ENCODE peak calls at places on chromosomes 3 and 15, in five cellular contexts. C is tibial artery, A is left lung, X is Peyer's patch, F is mammary epithelial cell. Y is an unnamed sample.

GRCh38 chr15:40911139-40911538 is 16.9 kb downstream of the VPS18 start:
- DNase-seq in C (no peak), A (no peak), X (peak; percentile 40), F (no peak), Y (peak; percentile 69)

GRCh38 chr15:28191832-28192231 is 92.7 kb upstream of the OCA2 start:
- DNase-seq in C (no peak), A (no peak), X (no peak), F (no peak), Y (no peak)

GRCh38 chr15:29319823-29320222 is 50.2 kb upstream of the NSMCE3 start:
- DNase-seq in C (no peak), A (no peak), X (no peak), F (no peak), Y (no peak)

GRCh38 chr3:11379238-11379823 is 107.1 kb downstream of the ATG7 start:
- DNase-seq in C (no peak), A (no peak), X (no peak), F (peak; percentile 31), Y (no peak)

GRCh38 chr3:21017115-21017852 is 733.7 kb downstream of the ZNF385D start:
- DNase-seq in C (no peak), A (no peak), X (no peak), F (peak; percentile 85), Y (peak; percentile 89)

GRCh38 chr3:113151475-113152031 is 59.8 kb upstream of the BOC start:
- DNase-seq in C (no peak), A (no peak), X (no peak), F (no peak), Y (no peak)

GRCh38 chr15:43943511-43943910 is 116.7 kb downstream of the WDR76 start:
- DNase-seq in C (no peak), A (no peak), X (no peak), F (no peak), Y (no peak)

GRCh38 chr3:108352176-108352575 is 55.8 kb downstream of the HHLA2 start:
- DNase-seq in C (no peak), A (no peak), X (no peak), F (no peak), Y (no peak)

GRCh38 chr15:52520421-52520820 is 8.3 kb downstream of the MYO5A start:
- DNase-seq in C (no peak), A (no peak), X (no peak), F (no peak), Y (no peak)

GRCh38 chr3:151903501-151903991 is 30.1 kb downstream of the SUCNR1 start:
- DNase-seq in C (no peak), A (no peak), X (no peak), F (no peak), Y (no peak)

GRCh38 chr3:102736288-102736960 is 301.6 kb downstream of the ZPLD1 start:
- DNase-seq in C (no peak), A (peak; percentile 59), X (no peak), F (no peak), Y (no peak)

GRCh38 chr3:190378240-190378891 is 9.6 kb upstream of the CLDN16 start:
- DNase-seq in C (no peak), A (no peak), X (no peak), F (peak; percentile 99), Y (no peak)

GRCh38 chr3:197308591-197308990 is 10.2 kb upstream of the DLG1 start:
- DNase-seq in C (no peak), A (no peak), X (no peak), F (peak; percentile 32), Y (no peak)

GRCh38 chr15:80031841-80032240 is 27.6 kb upstream of the ZFAND6 start:
- DNase-seq in C (no peak), A (no peak), X (no peak), F (peak; percentile 30), Y (no peak)

GRCh38 chr15:63501256-63502089 is 2.9 kb upstream of the USP3 start:
- DNase-seq in C (peak; percentile 95), A (peak; percentile 88), X (peak; percentile 82), F (peak; percentile 84), Y (peak; percentile 84)

GRCh38 chr15:56469484-56469883 is 4.5 kb upstream of the MNS1 start:
- DNase-seq in C (no peak), A (no peak), X (no peak), F (no peak), Y (no peak)

GRCh38 chr15:94206463-94207167 is 24.7 kb upstream of the MCTP2 start:
- DNase-seq in C (no peak), A (no peak), X (no peak), F (peak; percentile 94), Y (no peak)

GRCh38 chr3:194148383-194148782 is 12.4 kb downstream of the HES1 start:
- DNase-seq in C (peak; percentile 34), A (no peak), X (no peak), F (no peak), Y (no peak)

GRCh38 chr3:21697707-21698106 is 53.3 kb downstream of the ZNF385D start:
- DNase-seq in C (no peak), A (no peak), X (no peak), F (peak; percentile 32), Y (no peak)

GRCh38 chr3:155012584-155012983 is 67.5 kb upstream of the MME start:
- DNase-seq in C (no peak), A (no peak), X (no peak), F (no peak), Y (no peak)

GRCh38 chr3:3085782-3086181 is 24.4 kb downstream of the IL5RA start:
- DNase-seq in C (no peak), A (no peak), X (no peak), F (no peak), Y (no peak)

GRCh38 chr3:188003188-188004171 is 150.5 kb upstream of the LPP start:
- DNase-seq in C (no peak), A (no peak), X (peak; percentile 57), F (peak; percentile 13), Y (no peak)

GRCh38 chr3:64405211-64405818 is 180.0 kb upstream of the PRICKLE2 start:
- DNase-seq in C (no peak), A (no peak), X (no peak), F (no peak), Y (no peak)

GRCh38 chr3:124965413-124965812 is 30.9 kb upstream of the MUC13 start:
- DNase-seq in C (no peak), A (no peak), X (no peak), F (no peak), Y (no peak)

GRCh38 chr3:160245261-160245800 is 20.1 kb downstream of the C3orf80 start:
- DNase-seq in C (no peak), A (no peak), X (no peak), F (no peak), Y (no peak)

GRCh38 chr15:63450884-63451225 is 53.5 kb upstream of the USP3 start:
- DNase-seq in C (no peak), A (no peak), X (no peak), F (no peak), Y (no peak)

GRCh38 chr15:101070502-101071273 is 151.5 kb downstream of the LRRK1 start:
- DNase-seq in C (no peak), A (no peak), X (peak; percentile 15), F (peak; percentile 90), Y (peak; percentile 52)

GRCh38 chr3:30354972-30355371 is 251.4 kb upstream of the TGFBR2 start:
- DNase-seq in C (no peak), A (no peak), X (no peak), F (no peak), Y (no peak)

GRCh38 chr15:88098317-88098716 is 158.2 kb downstream of the NTRK3 start:
- DNase-seq in C (peak; percentile 6), A (no peak), X (no peak), F (no peak), Y (no peak)

GRCh38 chr15:59918994-59919951 is 84.8 kb upstream of the FOXB1 start:
- DNase-seq in C (no peak), A (no peak), X (no peak), F (peak; percentile 92), Y (no peak)

GRCh38 chr3:186939536-186939935 is 9.2 kb downstream of the ST6GAL1 start:
- DNase-seq in C (no peak), A (no peak), X (no peak), F (no peak), Y (no peak)
- H3K4me1 ChIP-seq in C (peaks cover 42% of the 10 kb centered on the region), A (peaks cover 10% of the 10 kb centered on the region), X (no peaks in the 10 kb centered on the region), F (peaks cover 4% of the 10 kb centered on the region), Y (no peaks in the 10 kb centered on the region)

DNA sequence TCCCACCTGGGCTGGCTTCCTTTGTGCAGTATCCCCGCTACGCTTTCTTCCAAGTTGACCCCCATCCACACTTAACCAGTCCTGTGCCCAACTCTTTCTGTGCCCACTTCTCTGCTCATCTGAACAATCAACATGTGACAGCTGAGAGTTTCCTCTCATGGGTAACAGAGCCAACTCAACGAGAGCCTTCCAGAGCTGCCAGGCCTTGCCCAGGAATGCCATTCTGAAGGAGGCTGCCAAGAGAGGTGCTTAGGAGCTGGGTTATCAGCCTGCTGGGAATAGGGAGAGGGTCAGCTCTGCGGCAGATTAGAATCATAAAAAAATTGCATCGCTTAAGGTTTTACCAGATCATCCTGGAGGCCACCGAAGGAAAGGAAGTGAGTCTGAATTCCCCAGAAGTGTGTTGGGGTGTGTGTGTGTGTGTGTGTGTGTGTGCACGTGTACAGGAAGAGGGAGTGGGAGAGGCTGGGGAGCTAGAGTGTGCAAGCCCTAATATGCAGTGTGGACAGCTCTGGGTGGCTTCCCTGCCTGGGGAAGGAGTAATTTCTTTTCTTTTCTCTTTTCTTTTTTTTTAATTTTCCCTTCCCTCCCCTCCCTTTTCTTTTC is 66.7 kb downstream of the ITGA11 start:
- DNase-seq in C (no peak), A (no peak), X (no peak), F (no peak), Y (no peak)
- H3K4me1 ChIP-seq in C (peaks cover 73% of the 10 kb centered on the region), A (peaks cover 9% of the 10 kb centered on the region), X (no peaks in the 10 kb centered on the region), F (no peaks in the 10 kb centered on the region), Y (no peaks in the 10 kb centered on the region)

GRCh38 chr3:31921833-31922232 is 59.2 kb downstream of the OSBPL10 start:
- DNase-seq in C (no peak), A (no peak), X (no peak), F (no peak), Y (no peak)

GRCh38 chr3:31922962-31923361 is 58.1 kb downstream of the OSBPL10 start:
- DNase-seq in C (no peak), A (no peak), X (no peak), F (no peak), Y (no peak)

GRCh38 chr3:31926543-31926942 is 54.5 kb downstream of the OSBPL10 start:
- DNase-seq in C (no peak), A (no peak), X (no peak), F (no peak), Y (no peak)

GRCh38 chr3:31925271-31925630 is 55.8 kb downstream of the OSBPL10 start:
- DNase-seq in C (no peak), A (no peak), X (no peak), F (no peak), Y (no peak)

DNA sequence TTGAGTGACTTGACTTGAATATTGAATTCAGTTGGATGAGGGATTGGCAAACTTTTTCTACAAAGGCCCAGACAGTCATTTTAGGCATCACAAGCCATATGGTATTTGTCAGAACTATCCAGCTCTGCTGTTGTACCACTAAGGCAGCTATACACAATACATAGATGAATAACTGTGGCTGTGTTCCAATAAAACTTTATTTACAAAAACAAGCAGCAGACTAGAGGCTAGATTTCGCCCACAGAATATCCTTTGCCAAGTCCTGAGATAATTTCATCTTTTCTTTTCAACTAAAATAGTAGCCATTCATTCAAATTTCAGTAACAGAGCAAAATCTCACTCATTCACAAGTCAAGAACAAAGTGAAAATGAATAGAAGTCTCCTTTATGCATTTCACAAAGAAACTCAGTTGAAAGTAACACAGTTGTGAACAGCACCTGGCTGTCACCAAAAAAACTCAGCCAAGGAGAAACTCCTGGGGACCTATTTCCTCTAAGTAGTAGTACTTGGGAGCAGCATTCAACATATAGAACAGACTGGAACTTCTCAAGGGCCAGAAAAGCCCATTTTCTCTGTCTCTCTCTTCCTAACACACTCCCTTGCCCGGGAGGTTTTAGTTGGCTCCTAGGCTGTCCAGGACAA is 56.3 kb downstream of the OSBPL10 start:
- DNase-seq in C (no peak), A (no peak), X (no peak), F (no peak), Y (no peak)
- H3K4me1 ChIP-seq in C (peaks cover 5% of the 10 kb centered on the region), A (no peaks in the 10 kb centered on the region), X (peaks cover 13% of the 10 kb centered on the region), F (peaks cover 10% of the 10 kb centered on the region), Y (peaks cover 17% of the 10 kb centered on the region)

GRCh38 chr3:53823026-53823955 is 22.9 kb downstream of the CHDH start:
- DNase-seq in C (peak; percentile 54), A (no peak), X (no peak), F (no peak), Y (no peak)
- H3K4me1 ChIP-seq in C (no peaks in the 10 kb centered on the region), A (no peaks in the 10 kb centered on the region), X (no peaks in the 10 kb centered on the region), F (no peaks in the 10 kb centered on the region), Y (no peaks in the 10 kb centered on the region)

Y was measured in RWPE2.